ENCODE peak calls at places on chromosomes 5 and 9, in seven cellular contexts. H, G, M, R, F, Z and O are unnamed samples. For H3K4me1, the result is how much of the 10 kb centered on the place peaks cover.

GRCh38 chr9:128393171-128393761 is 22.1 kb downstream of the URM1 start:
- DNase-seq in G (no peak), R (no peak), M (no peak), F (peak), H (no peak), Z (no peak), O (no peak)

GRCh38 chr9:99114049-99114440 is 9.1 kb downstream of the TGFBR1 start:
- DNase-seq in F (no peak), M (no peak), G (no peak), Z (no peak), H (no peak), R (no peak), O (no peak)

GRCh38 chr5:60026174-60026573 is 132.6 kb upstream of the PDE4D start:
- DNase-seq in Z (no peak), M (no peak), F (no peak), H (no peak), G (no peak), R (peak), O (no peak)

GRCh38 chr9:6243746-6244145 is 28.1 kb downstream of the IL33 start:
- DNase-seq in R (no peak), M (no peak), Z (no peak), H (no peak), F (no peak), G (no peak), O (no peak)

GRCh38 chr5:98933446-98934072 is 4.8 kb upstream of the CHD1 start:
- DNase-seq in G (peak), H (no peak), Z (peak), F (no peak), R (no peak), M (no peak), O (no peak)

GRCh38 chr9:3880851-3881250 is 355.1 kb upstream of the RFX3 start:
- DNase-seq in G (no peak), Z (no peak), M (no peak), F (no peak), H (no peak), R (peak), O (no peak)

GRCh38 chr9:89686621-89687020 is 81.8 kb downstream of the GADD45G start:
- DNase-seq in H (no peak), F (no peak), G (no peak), M (no peak), R (no peak), Z (no peak), O (no peak)

GRCh38 chr5:88398316-88398715 is 129.7 kb upstream of the TMEM161B start:
- DNase-seq in G (no peak), H (no peak), F (no peak), Z (no peak), M (no peak), R (no peak), O (no peak)

GRCh38 chr5:7884491-7885273 is 15.7 kb downstream of the MTRR start:
- DNase-seq in G (no peak), M (no peak), Z (no peak), R (no peak), H (no peak), F (no peak), O (no peak)

GRCh38 chr5:66757834-66758396 is 161.7 kb downstream of the MAST4 start:
- DNase-seq in M (no peak), G (no peak), F (no peak), R (no peak), H (no peak), Z (no peak), O (no peak)

GRCh38 chr9:101716629-101717028 is 21.8 kb downstream of the GRIN3A start:
- DNase-seq in F (no peak), G (peak), R (no peak), M (no peak), Z (no peak), H (no peak), O (no peak)

GRCh38 chr9:105157178-105157583 is 87.3 kb upstream of the SLC44A1 start:
- DNase-seq in H (peak), F (peak), M (peak), R (peak), G (peak), Z (peak), O (peak)

GRCh38 chr5:65329266-65329665 is 152.5 kb downstream of the ADAMTS6 start:
- DNase-seq in R (no peak), Z (no peak), G (no peak), M (no peak), H (no peak), F (no peak), O (no peak)

GRCh38 chr9:128160603-128160987 is 530 bp downstream of the BBLN start:
- DNase-seq in F (peak), M (no peak), G (no peak), H (no peak), Z (no peak), R (no peak), O (no peak)

GRCh38 chr5:39014544-39014943 is 59.7 kb downstream of the RICTOR start:
- DNase-seq in H (no peak), R (peak), F (no peak), G (no peak), Z (no peak), M (no peak), O (no peak)

GRCh38 chr5:134846641-134846960 is 833 bp downstream of the C5orf24 start:
- DNase-seq in F (no peak), H (no peak), M (no peak), Z (no peak), R (no peak), G (no peak), O (no peak)

GRCh38 chr5:134432174-134432573 is 20.5 kb upstream of the CDKN2AIPNL start:
- DNase-seq in G (no peak), M (no peak), Z (no peak), H (peak), R (no peak), F (no peak), O (no peak)

GRCh38 chr9:127921592-127922120 is 4.8 kb upstream of the ST6GALNAC4 start:
- DNase-seq in H (peak), R (no peak), M (peak), G (peak), Z (peak), F (peak), O (peak)

GRCh38 chr9:18863821-18864220 is 169.2 kb downstream of the SAXO1 start:
- DNase-seq in R (no peak), H (no peak), M (no peak), Z (no peak), F (no peak), G (no peak), O (no peak)

GRCh38 chr9:133704711-133705181 is 33.4 kb downstream of the SARDH start:
- DNase-seq in H (peak), G (no peak), R (no peak), Z (no peak), M (no peak), F (no peak), O (peak)

GRCh38 chr5:91468643-91469422 is 85.7 kb upstream of the ARRDC3 start:
- DNase-seq in F (no peak), R (no peak), G (no peak), H (no peak), Z (no peak), M (no peak), O (no peak)

GRCh38 chr5:140042551-140043507 is at the start of gene NRG2:
- DNase-seq in H (peak), G (peak), Z (peak), F (peak), R (peak), M (peak), O (peak)

GRCh38 chr5:80406980-80407734 is 707 bp upstream of the ZFYVE16 start:
- DNase-seq in R (peak), F (no peak), Z (peak), H (peak), M (no peak), G (peak), O (peak)

GRCh38 chr9:36165766-36166149 is 3.4 kb upstream of the CCIN start:
- DNase-seq in H (no peak), G (no peak), F (no peak), R (no peak), Z (no peak), M (no peak), O (no peak)
- H3K4me1 ChIP-seq in H (under half), G (under half), F (under half), R (under half), Z (under half), M (under half), O (under half)

GRCh38 chr9:136543280-136543679 is 2.6 kb downstream of the NOTCH1 start:
- DNase-seq in M (no peak), H (no peak), R (no peak), G (no peak), F (no peak), Z (no peak), O (no peak)

GRCh38 chr9:136541709-136542108 is 4.1 kb downstream of the NOTCH1 start:
- DNase-seq in G (no peak), M (no peak), F (no peak), R (no peak), Z (no peak), H (no peak), O (no peak)

GRCh38 chr9:136541179-136541578 is 4.7 kb downstream of the NOTCH1 start:
- DNase-seq in F (no peak), M (no peak), H (no peak), G (peak), R (no peak), Z (no peak), O (no peak)

GRCh38 chr9:136543830-136544548 is 1.9 kb downstream of the NOTCH1 start:
- DNase-seq in F (no peak), Z (no peak), R (no peak), H (peak), M (no peak), G (peak), O (no peak)

GRCh38 chr9:136542246-136543041 is 3.4 kb downstream of the NOTCH1 start:
- DNase-seq in M (no peak), R (no peak), Z (no peak), F (peak), H (no peak), G (no peak), O (no peak)
- H3K4me1 ChIP-seq in M (half or more), R (under half), Z (under half), F (under half), H (half or more), G (half or more), O (half or more)

DNA sequence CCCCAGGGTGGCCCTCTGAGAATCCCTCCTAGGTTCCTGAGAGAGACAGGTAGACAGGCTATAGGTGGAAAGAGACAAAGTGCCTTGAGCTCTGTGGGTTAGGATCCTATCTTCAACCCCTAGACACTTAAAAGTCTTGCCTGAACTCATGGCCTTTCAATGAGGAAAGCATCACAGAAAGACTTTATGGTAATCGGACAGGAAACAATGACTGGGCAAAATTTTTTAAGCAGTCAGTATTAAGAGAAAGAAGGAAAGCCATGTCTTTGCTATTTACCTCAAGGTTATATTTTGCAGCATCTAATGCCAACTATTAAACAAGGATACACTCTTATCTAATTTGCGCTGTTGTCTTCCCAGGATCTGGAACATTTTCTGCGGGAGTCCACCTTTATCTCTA is 93.2 kb downstream of the PCSK1 start:
- DNase-seq in F (no peak), Z (no peak), R (no peak), M (no peak), H (no peak), G (no peak), O (no peak)
- H3K4me1 ChIP-seq in F (under half), Z (under half), R (under half), M (half or more), H (under half), G (under half), O (under half)

DNA sequence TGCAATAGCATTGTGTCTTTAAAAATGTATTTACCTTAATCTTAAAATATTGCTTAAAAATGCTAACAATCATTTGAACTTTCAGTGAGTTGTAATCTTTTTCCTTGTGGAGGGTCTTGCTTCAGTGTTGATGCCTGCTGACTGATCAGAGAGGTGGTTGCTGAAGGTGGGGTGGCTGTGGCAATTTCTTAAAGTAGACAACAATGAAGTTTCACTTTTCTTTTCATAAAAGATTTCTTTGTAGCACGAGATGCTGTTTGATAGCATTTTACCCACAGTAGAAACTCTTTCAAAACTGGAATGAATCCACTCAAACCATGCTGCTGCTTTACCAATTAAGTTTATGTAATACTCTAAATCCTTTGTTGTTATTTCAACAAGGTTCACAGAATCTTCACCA is 50.8 kb downstream of the NR3C1 start:
- DNase-seq in R (no peak), H (no peak), M (no peak), G (no peak), Z (no peak), F (no peak), O (no peak)
- H3K4me1 ChIP-seq in R (half or more), H (half or more), M (half or more), G (under half), Z (under half), F (under half), O (half or more)

DNA sequence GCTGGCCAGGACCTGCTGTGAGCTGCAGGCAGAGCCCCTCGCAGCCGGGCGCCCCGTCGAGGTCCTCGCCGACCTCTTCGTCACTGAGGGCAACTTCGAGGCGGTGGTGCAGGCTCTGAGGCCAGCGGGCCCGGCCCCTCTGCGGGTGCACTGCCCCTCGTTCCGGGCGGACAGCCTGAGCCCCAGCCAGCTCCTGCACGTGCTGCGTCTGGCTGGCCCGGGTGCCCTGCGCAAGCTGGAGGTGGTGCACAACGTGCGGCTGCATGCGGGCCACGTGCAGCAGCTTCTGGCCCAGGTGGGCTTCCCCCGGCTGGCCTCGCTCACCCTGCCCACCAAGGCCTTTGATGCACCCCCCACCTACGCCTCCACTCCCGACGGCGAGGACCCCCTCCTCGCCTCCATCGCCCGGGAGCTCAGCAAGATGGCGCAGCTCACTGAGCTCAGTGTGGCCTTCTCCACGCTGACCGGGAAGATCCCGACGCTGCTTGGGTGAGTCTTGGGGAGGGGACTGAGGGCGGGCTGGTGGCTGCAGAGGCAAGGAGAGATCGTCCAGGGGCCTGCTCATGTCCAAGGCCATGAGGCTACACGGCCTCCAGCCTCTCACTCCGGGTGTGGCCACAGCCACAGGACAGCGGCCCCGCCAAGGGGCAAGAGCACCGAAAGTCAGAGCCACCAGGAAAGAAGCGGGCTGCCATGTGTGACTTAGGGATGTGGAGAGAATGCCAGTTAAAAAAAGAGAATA is 825 bp downstream of the LRRC14B start:
- DNase-seq in Z (no peak), H (peak), G (no peak), R (no peak), M (no peak), F (no peak), O (peak)
- H3K4me1 ChIP-seq in Z (under half), H (under half), G (under half), R (under half), M (under half), F (under half), O (under half)

GRCh38 chr5:96934291-96934694 is 1.6 kb upstream of the LNPEP start:
- DNase-seq in H (no peak), M (no peak), F (peak), R (peak), G (no peak), Z (no peak), O (no peak)

GRCh38 chr5:96933764-96934163 is 2.1 kb upstream of the LNPEP start:
- DNase-seq in G (no peak), Z (no peak), R (no peak), M (no peak), F (no peak), H (no peak), O (no peak)

GRCh38 chr5:96934695-96935555 is 955 bp upstream of the LNPEP start:
- DNase-seq in G (peak), M (peak), F (peak), Z (peak), R (peak), H (peak), O (peak)

GRCh38 chr5:96936431-96937221 is 746 bp downstream of the LNPEP start:
- DNase-seq in G (peak), F (peak), M (peak), R (peak), H (peak), Z (peak), O (peak)

GRCh38 chr5:96935556-96936430 is at the start of gene LNPEP:
- DNase-seq in R (peak), H (peak), Z (peak), F (peak), G (peak), M (peak), O (peak)
- H3K4me1 ChIP-seq in R (under half), H (half or more), Z (under half), F (under half), G (under half), M (half or more), O (under half)

GRCh38 chr5:102800427-102800826 is 45.3 kb downstream of the PAM start:
- DNase-seq in M (no peak), F (no peak), G (no peak), R (no peak), Z (no peak), H (no peak), O (no peak)

GRCh38 chr5:102799017-102799416 is 43.9 kb downstream of the PAM start:
- DNase-seq in H (no peak), M (no peak), R (no peak), G (no peak), Z (no peak), F (no peak), O (no peak)

GRCh38 chr5:102798103-102798502 is 43.0 kb downstream of the PAM start:
- DNase-seq in M (no peak), H (no peak), F (no peak), G (no peak), R (no peak), Z (no peak), O (no peak)

GRCh38 chr5:102802704-102803458 is 47.8 kb downstream of the PAM start:
- DNase-seq in H (no peak), R (no peak), M (no peak), Z (no peak), F (no peak), G (no peak), O (no peak)

DNA sequence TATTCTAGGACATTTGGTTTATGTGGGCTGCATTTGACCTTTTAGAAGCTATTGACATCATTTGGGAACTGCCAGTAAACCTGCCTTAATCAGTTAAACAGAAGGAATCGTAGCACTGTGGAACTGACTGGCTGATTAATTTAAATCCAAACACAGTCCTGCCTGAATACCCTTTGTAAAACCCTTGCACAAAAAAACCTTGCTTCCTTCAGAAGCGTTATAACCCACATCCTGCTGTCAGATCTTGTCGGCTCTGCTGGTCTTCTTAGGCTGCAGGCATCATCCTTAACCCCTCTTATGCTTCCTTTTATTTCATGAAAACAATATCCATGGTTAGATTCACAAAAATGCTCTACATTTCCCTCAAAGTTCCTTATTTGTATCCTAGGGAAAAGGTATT is 46.3 kb downstream of the PAM start:
- DNase-seq in Z (no peak), F (peak), G (no peak), M (no peak), R (no peak), H (no peak), O (no peak)
- H3K4me1 ChIP-seq in Z (under half), F (under half), G (under half), M (under half), R (under half), H (under half), O (under half)

GRCh38 chr5:173833200-173833599 is 54.9 kb upstream of the CPEB4 start:
- DNase-seq in M (no peak), F (no peak), G (no peak), H (no peak), Z (no peak), R (no peak), O (no peak)
- H3K4me1 ChIP-seq in M (under half), F (under half), G (under half), H (half or more), Z (under half), R (under half), O (under half)